ENCODE peak calls at places on chromosome X, in five cellular contexts. R is NT2/D1, A is HepG2, E is GM12878, T is H1. Z is an unnamed sample.

GRCh38 chrX:139015627-139016026 is 304.1 kb upstream of the FGF13 start:
- DNase-seq in A (no peak), E (no peak), R (no peak), T (no peak), Z (no peak)

GRCh38 chrX:53494427-53494826 is 60.3 kb upstream of the HSD17B10 start:
- DNase-seq in E (no peak), T (no peak), A (no peak), R (peak; percentile 30), Z (no peak)

GRCh38 chrX:42694260-42694815 is 83.6 kb downstream of the PPP1R2C start:
- DNase-seq in R (no peak), T (no peak), A (no peak), E (no peak), Z (no peak)

GRCh38 chrX:5958523-5958922 is 270.1 kb downstream of the NLGN4X start:
- DNase-seq in E (no peak), T (no peak), A (no peak), R (no peak), Z (no peak)

GRCh38 chrX:9341305-9342201 is 123.3 kb upstream of the TBL1X start:
- DNase-seq in A (no peak), E (peak; percentile 53), T (no peak), R (no peak), Z (no peak)

GRCh38 chrX:115330498-115331138 is 41.1 kb downstream of the LUZP4 start:
- DNase-seq in R (no peak), A (peak; percentile 36), E (peak; percentile 40), T (no peak), Z (peak; percentile 80)

GRCh38 chrX:114584434-114584943 is 603 bp downstream of the HTR2C start:
- DNase-seq in R (no peak), E (no peak), A (no peak), T (peak; percentile 63), Z (no peak)

GRCh38 chrX:70208479-70208878 is 26.0 kb upstream of the AWAT1 start:
- DNase-seq in E (no peak), T (no peak), R (no peak), A (no peak), Z (no peak)

GRCh38 chrX:68083510-68083909 is 349.8 kb downstream of the OPHN1 start:
- DNase-seq in E (no peak), A (no peak), T (no peak), R (no peak), Z (no peak)

GRCh38 chrX:15493118-15494082 is at the start of gene PIR:
- DNase-seq in A (peak; percentile 80), T (peak; percentile 81), E (peak; percentile 17), R (peak; percentile 70), Z (peak; percentile 88)

GRCh38 chrX:41723821-41724220 is at the start of gene GPR82:
- DNase-seq in A (no peak), R (no peak), T (no peak), E (no peak), Z (no peak)

GRCh38 chrX:86192827-86193226 is 44.6 kb downstream of the DACH2 start:
- DNase-seq in A (no peak), T (no peak), R (no peak), E (no peak), Z (no peak)

GRCh38 chrX:10433296-10433965 is 187.0 kb downstream of the MID1 start:
- DNase-seq in T (no peak), R (no peak), E (no peak), A (no peak), Z (no peak)

GRCh38 chrX:155094468-155095061 is 23.3 kb downstream of the BRCC3 start:
- DNase-seq in A (peak; percentile 20), T (no peak), E (no peak), R (no peak), Z (peak; percentile 27)

GRCh38 chrX:100363926-100364325 is 46.1 kb downstream of the PCDH19 start:
- DNase-seq in T (no peak), A (no peak), R (no peak), E (no peak), Z (no peak)

GRCh38 chrX:73847991-73848390 is 285.0 kb downstream of the CHIC1 start:
- DNase-seq in T (no peak), E (no peak), A (no peak), R (no peak), Z (no peak)

GRCh38 chrX:73852022-73852421 is 289.0 kb downstream of the CHIC1 start:
- DNase-seq in R (no peak), T (no peak), A (no peak), E (no peak), Z (no peak)

GRCh38 chrX:73849054-73849453 is 286.1 kb downstream of the CHIC1 start:
- DNase-seq in R (no peak), E (no peak), A (no peak), T (no peak), Z (no peak)

GRCh38 chrX:73850124-73851013 is 287.4 kb downstream of the CHIC1 start:
- DNase-seq in R (peak; percentile 16), A (peak; percentile 1), E (peak; percentile 62), T (no peak), Z (peak; percentile 61)

DNA sequence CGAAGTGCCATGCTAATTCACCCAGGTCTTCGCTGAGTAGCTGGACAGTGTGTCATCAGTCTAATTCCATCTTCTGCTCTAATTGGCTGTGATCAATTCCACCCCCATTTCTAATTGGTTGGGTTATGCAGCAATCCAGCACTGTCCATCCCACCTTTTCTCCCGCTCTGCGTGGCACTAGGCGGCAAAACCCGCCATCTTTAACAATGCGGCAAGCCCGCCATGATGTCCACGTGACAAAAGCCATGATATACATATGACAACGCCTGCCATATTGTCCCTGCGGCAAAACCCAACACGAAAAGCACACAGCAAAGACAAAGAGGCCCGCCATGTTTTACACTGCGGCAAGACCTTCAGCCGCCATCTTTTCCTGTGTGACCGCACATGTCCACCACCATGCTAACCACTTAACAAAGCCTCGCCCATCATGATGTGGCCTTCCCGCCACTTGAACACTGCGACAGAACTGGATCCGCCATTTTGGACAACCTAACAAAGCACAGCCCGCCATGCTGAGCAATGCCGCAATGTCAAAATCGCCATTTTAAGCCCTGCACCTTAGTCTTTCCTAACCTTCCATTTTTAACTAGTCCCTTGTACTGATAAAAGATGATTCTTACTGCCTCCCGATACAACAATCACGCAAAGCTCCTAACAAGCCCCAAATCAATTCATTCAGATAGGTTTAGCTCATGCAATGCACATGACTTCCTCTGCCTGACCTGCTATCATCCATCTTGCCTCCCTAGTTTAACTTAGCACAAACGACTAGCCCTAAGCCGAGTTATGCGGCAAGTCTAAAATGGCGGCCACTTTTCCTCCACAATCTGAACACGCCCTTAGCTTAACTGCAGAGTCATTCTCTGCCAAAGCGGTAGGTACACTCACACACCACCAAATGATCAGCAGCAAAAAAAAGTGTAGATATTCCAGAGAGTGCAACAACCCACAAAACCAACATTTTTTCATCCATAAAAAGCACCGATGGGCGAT is 288.3 kb downstream of the CHIC1 start:
- DNase-seq in R (no peak), T (no peak), E (peak; percentile 90), A (no peak), Z (peak; percentile 33)
- TF ChIP-seq SUZ12 in R (no peak), T (no peak), E (no peak), A (no peak), Z (no peak)

GRCh38 chrX:148755111-148755510 is 254.7 kb downstream of the AFF2 start:
- DNase-seq in R (no peak), T (no peak), A (no peak), E (no peak), Z (no peak)
- TF ChIP-seq SUZ12 in R (no peak), T (no peak), A (no peak), E (no peak), Z (no peak)

DNA sequence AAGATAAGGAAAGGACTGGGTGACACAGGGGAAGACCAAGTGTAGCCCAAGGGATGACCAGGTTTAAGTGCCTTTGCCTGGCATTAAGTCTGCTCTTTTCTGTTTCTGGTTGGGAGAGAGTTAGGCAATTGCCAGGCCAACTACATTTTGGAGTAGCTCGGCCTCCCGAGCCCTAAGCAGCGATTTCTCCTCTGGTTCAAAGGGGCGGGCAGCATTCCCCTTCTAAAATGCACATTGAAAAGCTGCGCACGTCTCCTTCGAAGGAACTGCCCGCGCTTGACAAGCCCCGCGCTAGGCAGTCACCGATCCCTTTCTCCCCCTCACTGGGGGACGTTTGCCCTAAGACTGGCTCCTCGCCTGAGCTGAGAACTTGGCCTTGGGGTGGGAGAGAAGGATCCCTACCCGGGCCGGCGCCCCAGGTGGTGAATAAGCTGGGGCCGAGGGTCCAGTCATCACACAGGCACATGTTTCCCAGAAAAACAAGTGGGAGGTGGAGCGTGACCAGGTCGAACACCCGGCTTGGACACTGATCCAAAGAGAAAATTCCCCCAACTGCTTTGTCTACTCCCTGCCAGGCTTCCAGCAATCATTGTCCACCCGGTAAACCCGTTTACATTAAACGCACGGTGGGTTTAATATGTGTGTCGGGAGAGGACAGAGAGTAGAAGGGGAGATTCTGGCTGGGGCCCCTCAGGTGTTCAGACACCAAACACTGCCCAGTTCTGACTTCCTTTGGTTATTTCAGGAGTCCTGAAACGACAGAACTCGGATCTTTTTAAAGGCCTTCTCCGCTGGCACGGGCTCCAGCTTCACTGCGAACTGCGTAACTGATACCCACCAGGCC is 4.0 kb downstream of the ARX start:
- DNase-seq in T (no peak), A (no peak), E (no peak), R (no peak), Z (no peak)
- TF ChIP-seq SUZ12 in T (peak; percentile 55), A (no peak), E (no peak), R (no peak), Z (no peak)

DNA sequence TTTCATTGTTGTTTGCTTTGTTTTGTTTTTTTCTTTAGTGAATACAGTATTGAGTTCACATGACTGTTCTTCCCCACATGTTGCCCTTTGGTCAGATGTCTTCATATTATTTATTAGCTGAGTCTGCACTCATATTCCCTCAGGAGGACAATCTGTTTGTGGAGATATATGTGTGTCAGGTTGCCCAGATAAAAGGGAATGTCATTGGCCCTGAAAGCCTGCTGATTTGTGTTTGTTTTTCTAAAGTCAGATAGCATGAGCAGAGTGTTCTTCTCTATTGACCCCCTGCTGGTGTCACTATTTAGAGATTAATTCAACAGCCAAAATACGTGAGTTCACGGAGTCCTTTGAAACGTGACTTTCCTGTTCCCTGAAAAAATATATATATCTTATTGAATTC is 1184.5 kb downstream of the RPA4 start:
- DNase-seq in A (no peak), E (no peak), T (no peak), R (no peak), Z (peak; percentile 5)
- TF ChIP-seq SUZ12 in A (no peak), E (no peak), T (no peak), R (no peak), Z (no peak)

GRCh38 chrX:7045238-7045955 is 102.1 kb upstream of the STS start:
- DNase-seq in A (no peak), R (no peak), T (no peak), E (no peak), Z (no peak)

GRCh38 chrX:7052541-7052940 is 95.0 kb upstream of the STS start:
- DNase-seq in A (no peak), E (no peak), R (no peak), T (no peak), Z (no peak)

DNA sequence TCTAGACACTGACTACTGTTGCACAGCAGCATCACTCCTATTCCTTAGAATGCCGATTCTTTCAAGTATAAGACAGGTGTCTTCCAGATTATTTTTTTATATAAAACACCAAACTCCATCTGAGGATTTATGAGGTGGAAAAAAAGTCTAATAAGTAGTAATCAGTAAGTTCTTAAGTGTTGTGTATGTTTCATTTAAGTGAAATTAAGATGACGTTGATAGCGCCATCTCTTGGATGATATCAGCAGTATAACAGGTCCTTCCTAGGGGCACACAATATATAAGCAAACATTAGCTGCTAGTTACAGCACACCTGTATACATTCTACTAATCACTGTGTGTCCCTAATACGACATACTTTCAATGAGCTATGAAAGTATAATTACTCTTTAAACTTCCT is 99.6 kb upstream of the STS start:
- DNase-seq in E (no peak), A (no peak), T (no peak), R (no peak), Z (no peak)
- TF ChIP-seq SUZ12 in E (no peak), A (no peak), T (no peak), R (no peak), Z (no peak)

Z was measured in HEK293T.